ENCODE peak calls at places on chromosomes 12 and 14, in six cellular contexts. One of them, this sample, is unnamed.

GRCh38 chr12:84572186-84572585 is 340.4 kb downstream of the SLC6A15 start:
- DNase-seq in GM12878: no peak
- DNase-seq in K562: no peak
- DNase-seq in GM12891: no peak
- DNase-seq in HepG2: no peak
- DNase-seq in H1: no peak
- DNase-seq in this sample: no peak

GRCh38 chr12:120902846-120903381 is 1.2 kb downstream of the SPPL3 start:
- DNase-seq in GM12878: no peak
- DNase-seq in K562: no peak
- DNase-seq in GM12891: no peak
- DNase-seq in HepG2: no peak
- DNase-seq in H1: no peak
- DNase-seq in this sample: no peak

GRCh38 chr12:89918172-89918880 is 209.7 kb upstream of the ATP2B1 start:
- DNase-seq in GM12878: no peak
- DNase-seq in K562: no peak
- DNase-seq in GM12891: no peak
- DNase-seq in HepG2: no peak
- DNase-seq in H1: no peak
- DNase-seq in this sample: no peak

GRCh38 chr12:28202374-28203130 is 12.3 kb downstream of the CCDC91 start:
- DNase-seq in GM12878: no peak
- DNase-seq in K562: no peak
- DNase-seq in GM12891: no peak
- DNase-seq in HepG2: peak
- DNase-seq in H1: no peak
- DNase-seq in this sample: no peak

GRCh38 chr14:103091883-103092222 is 2.7 kb upstream of the EXOC3L4 start:
- DNase-seq in GM12878: no peak
- DNase-seq in K562: no peak
- DNase-seq in GM12891: no peak
- DNase-seq in HepG2: no peak
- DNase-seq in H1: no peak
- DNase-seq in this sample: no peak

GRCh38 chr12:79566452-79566851 is 124.3 kb downstream of the PAWR start:
- DNase-seq in GM12878: no peak
- DNase-seq in K562: no peak
- DNase-seq in GM12891: no peak
- DNase-seq in HepG2: peak
- DNase-seq in H1: no peak
- DNase-seq in this sample: no peak

GRCh38 chr12:90833228-90833627 is 121.7 kb downstream of the CCER1 start:
- DNase-seq in GM12878: no peak
- DNase-seq in K562: no peak
- DNase-seq in GM12891: no peak
- DNase-seq in HepG2: no peak
- DNase-seq in H1: no peak
- DNase-seq in this sample: no peak

GRCh38 chr12:112175361-112176155 is 50.2 kb downstream of the TRAFD1 start:
- DNase-seq in GM12878: no peak
- DNase-seq in K562: no peak
- DNase-seq in GM12891: no peak
- DNase-seq in HepG2: no peak
- DNase-seq in H1: no peak
- DNase-seq in this sample: no peak

GRCh38 chr12:111314949-111315539 is 53.9 kb downstream of the PHETA1 start:
- DNase-seq in GM12878: no peak
- DNase-seq in K562: no peak
- DNase-seq in GM12891: no peak
- DNase-seq in HepG2: no peak
- DNase-seq in H1: no peak
- DNase-seq in this sample: no peak

GRCh38 chr12:122944588-122944987 is 21.7 kb downstream of the ABCB9 start:
- DNase-seq in GM12878: no peak
- DNase-seq in K562: no peak
- DNase-seq in GM12891: no peak
- DNase-seq in HepG2: peak
- DNase-seq in H1: no peak
- DNase-seq in this sample: no peak

GRCh38 chr14:102345232-102345631 is 17.5 kb downstream of the CINP start:
- DNase-seq in GM12878: no peak
- DNase-seq in K562: no peak
- DNase-seq in GM12891: no peak
- DNase-seq in HepG2: no peak
- DNase-seq in H1: no peak
- DNase-seq in this sample: no peak

GRCh38 chr12:89073027-89073398 is 279.3 kb downstream of the DUSP6 start:
- DNase-seq in GM12878: no peak
- DNase-seq in K562: no peak
- DNase-seq in GM12891: no peak
- DNase-seq in HepG2: no peak
- DNase-seq in H1: no peak
- DNase-seq in this sample: no peak

GRCh38 chr14:60249321-60250251 is 565 bp downstream of the PPM1A start:
- DNase-seq in GM12878: no peak
- DNase-seq in K562: peak
- DNase-seq in GM12891: peak
- DNase-seq in HepG2: peak
- DNase-seq in H1: peak
- DNase-seq in this sample: peak

GRCh38 chr14:52551696-52552062 is 626 bp downstream of the TXNDC16 start:
- DNase-seq in GM12878: no peak
- DNase-seq in K562: no peak
- DNase-seq in GM12891: no peak
- DNase-seq in HepG2: peak
- DNase-seq in H1: no peak
- DNase-seq in this sample: no peak

GRCh38 chr14:24315807-24316596 is 4.7 kb downstream of the LTB4R start:
- DNase-seq in GM12878: no peak
- DNase-seq in K562: peak
- DNase-seq in GM12891: no peak
- DNase-seq in HepG2: peak
- DNase-seq in H1: peak
- DNase-seq in this sample: no peak
- TF ChIP-seq POLR2A in GM12878: peak
- TF ChIP-seq POLR2A in K562: peak
- TF ChIP-seq POLR2A in GM12891: no peak
- TF ChIP-seq POLR2A in HepG2: no peak
- TF ChIP-seq POLR2A in H1: no peak
- TF ChIP-seq POLR2A in this sample: no peak

GRCh38 chr12:47509398-47509851 is 196.4 kb downstream of the RPAP3 start:
- DNase-seq in GM12878: no peak
- DNase-seq in K562: no peak
- DNase-seq in GM12891: no peak
- DNase-seq in HepG2: no peak
- DNase-seq in H1: no peak
- DNase-seq in this sample: no peak

GRCh38 chr12:47507221-47507620 is 198.6 kb downstream of the RPAP3 start:
- DNase-seq in GM12878: no peak
- DNase-seq in K562: no peak
- DNase-seq in GM12891: no peak
- DNase-seq in HepG2: no peak
- DNase-seq in H1: no peak
- DNase-seq in this sample: no peak

DNA sequence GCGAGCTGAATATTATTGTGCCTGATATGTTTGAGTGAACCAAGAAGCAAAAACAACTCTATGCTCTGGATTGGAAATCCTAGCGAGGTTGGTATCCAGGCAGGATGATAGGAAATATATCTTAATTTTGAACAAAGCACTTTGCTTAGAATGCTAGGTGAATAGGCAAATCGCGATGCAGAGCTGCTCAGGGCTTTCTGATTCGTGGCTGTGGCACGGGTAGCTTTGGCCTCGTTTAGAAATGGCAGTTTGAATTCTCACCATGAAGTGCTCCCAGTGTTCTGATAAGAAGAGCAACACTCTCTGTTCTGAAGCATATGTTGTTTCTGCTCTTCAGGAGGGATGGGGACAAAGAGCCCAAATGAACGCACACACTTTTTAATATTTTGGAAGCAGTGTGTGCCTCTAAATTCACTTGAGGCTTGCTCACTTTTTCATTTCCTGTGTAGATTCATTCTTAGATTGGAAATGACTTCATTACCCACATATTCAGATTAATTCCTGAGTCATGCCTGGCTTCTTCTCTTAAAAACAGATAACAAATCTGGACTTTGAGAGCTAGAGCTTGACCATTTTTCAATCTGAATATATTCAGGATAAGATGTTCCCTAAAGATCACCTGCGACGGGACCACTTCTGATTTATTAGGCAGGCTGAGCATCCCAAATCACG is 200.9 kb downstream of the RPAP3 start:
- DNase-seq in GM12878: no peak
- DNase-seq in K562: no peak
- DNase-seq in GM12891: no peak
- DNase-seq in HepG2: no peak
- DNase-seq in H1: no peak
- DNase-seq in this sample: no peak
- TF ChIP-seq TAF1 in GM12878: no peak
- TF ChIP-seq TAF1 in K562: no peak
- TF ChIP-seq TAF1 in GM12891: no peak
- TF ChIP-seq TAF1 in HepG2: no peak
- TF ChIP-seq TAF1 in H1: no peak
- TF ChIP-seq TAF1 in this sample: no peak

GRCh38 chr12:52036587-52037171 is 14.6 kb upstream of the NR4A1 start:
- DNase-seq in GM12878: no peak
- DNase-seq in K562: peak
- DNase-seq in GM12891: peak
- DNase-seq in HepG2: no peak
- DNase-seq in H1: peak
- DNase-seq in this sample: peak
- TF ChIP-seq POLR2AphosphoS5 in GM12878: no peak
- TF ChIP-seq POLR2AphosphoS5 in K562: no peak
- TF ChIP-seq POLR2AphosphoS5 in GM12891: no peak
- TF ChIP-seq POLR2AphosphoS5 in HepG2: no peak
- TF ChIP-seq POLR2AphosphoS5 in H1: peak
- TF ChIP-seq POLR2AphosphoS5 in this sample: no peak

DNA sequence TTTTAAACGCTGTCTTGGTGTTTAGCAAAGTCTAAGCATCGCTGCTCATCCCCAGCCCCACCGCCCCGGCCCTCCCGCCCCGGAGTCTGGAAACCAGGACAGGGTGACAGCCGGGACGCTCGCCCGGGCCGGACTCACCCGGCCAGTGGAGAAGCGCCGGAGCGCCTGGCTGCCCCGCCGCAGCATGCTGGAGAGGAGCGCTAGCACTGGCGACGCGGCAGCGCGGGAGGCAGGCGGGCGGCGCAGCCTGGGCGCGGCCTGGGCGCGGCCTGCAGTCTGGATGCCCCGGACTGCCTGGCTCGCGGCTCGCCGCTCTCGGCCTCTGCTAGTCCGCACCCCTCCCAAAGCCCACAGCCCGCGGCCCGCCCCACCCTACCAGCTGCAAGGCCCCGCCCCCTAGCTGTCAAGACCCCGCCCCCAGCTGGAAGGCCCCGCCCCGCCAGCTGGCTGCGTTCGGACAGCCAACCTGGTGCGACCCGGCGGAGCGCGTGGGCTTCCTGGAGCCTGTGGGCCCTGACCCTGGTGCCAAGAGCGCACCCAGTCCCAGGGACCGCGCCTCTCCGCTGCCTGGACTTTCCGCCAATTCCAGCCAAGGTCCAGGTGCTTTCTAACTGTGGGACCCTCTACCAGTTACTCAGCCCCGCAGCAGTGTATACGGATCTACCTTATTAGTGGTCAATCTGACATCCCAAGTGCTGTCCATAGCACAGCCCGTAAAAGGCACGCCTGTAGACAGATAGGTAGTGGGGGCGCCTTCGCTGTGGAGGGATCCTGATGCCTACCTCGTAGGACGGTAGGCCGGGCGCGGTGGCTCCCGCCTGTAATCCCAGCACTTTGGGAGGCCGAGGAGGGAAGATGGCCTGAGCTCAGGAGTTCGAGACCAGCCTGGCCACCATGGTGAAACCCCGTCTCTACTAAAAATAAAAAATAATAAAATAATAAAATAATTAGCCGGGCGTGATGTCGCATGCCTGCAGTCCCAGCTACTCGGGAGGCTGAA is at the start of gene ALDH1L2:
- DNase-seq in GM12878: no peak
- DNase-seq in K562: peak
- DNase-seq in GM12891: peak
- DNase-seq in HepG2: peak
- DNase-seq in H1: peak
- DNase-seq in this sample: peak
- TF ChIP-seq POLR2A in GM12878: peak
- TF ChIP-seq POLR2A in K562: peak
- TF ChIP-seq POLR2A in GM12891: no peak
- TF ChIP-seq POLR2A in HepG2: no peak
- TF ChIP-seq POLR2A in H1: peak
- TF ChIP-seq POLR2A in this sample: no peak

GRCh38 chr14:68523994-68524725 is 268.7 kb downstream of the ZFP36L1 start:
- DNase-seq in GM12878: no peak
- DNase-seq in K562: no peak
- DNase-seq in GM12891: no peak
- DNase-seq in HepG2: no peak
- DNase-seq in H1: peak
- DNase-seq in this sample: no peak
- TF ChIP-seq TAF1 in GM12878: no peak
- TF ChIP-seq TAF1 in K562: no peak
- TF ChIP-seq TAF1 in GM12891: no peak
- TF ChIP-seq TAF1 in HepG2: no peak
- TF ChIP-seq TAF1 in H1: no peak
- TF ChIP-seq TAF1 in this sample: no peak

GRCh38 chr12:104677441-104678089 is 220.8 kb downstream of the CHST11 start:
- DNase-seq in GM12878: no peak
- DNase-seq in K562: no peak
- DNase-seq in GM12891: no peak
- DNase-seq in HepG2: no peak
- DNase-seq in H1: no peak
- DNase-seq in this sample: no peak
- TF ChIP-seq POLR2AphosphoS5 in GM12878: no peak
- TF ChIP-seq POLR2AphosphoS5 in K562: no peak
- TF ChIP-seq POLR2AphosphoS5 in GM12891: no peak
- TF ChIP-seq POLR2AphosphoS5 in HepG2: no peak
- TF ChIP-seq POLR2AphosphoS5 in H1: no peak
- TF ChIP-seq POLR2AphosphoS5 in this sample: no peak

DNA sequence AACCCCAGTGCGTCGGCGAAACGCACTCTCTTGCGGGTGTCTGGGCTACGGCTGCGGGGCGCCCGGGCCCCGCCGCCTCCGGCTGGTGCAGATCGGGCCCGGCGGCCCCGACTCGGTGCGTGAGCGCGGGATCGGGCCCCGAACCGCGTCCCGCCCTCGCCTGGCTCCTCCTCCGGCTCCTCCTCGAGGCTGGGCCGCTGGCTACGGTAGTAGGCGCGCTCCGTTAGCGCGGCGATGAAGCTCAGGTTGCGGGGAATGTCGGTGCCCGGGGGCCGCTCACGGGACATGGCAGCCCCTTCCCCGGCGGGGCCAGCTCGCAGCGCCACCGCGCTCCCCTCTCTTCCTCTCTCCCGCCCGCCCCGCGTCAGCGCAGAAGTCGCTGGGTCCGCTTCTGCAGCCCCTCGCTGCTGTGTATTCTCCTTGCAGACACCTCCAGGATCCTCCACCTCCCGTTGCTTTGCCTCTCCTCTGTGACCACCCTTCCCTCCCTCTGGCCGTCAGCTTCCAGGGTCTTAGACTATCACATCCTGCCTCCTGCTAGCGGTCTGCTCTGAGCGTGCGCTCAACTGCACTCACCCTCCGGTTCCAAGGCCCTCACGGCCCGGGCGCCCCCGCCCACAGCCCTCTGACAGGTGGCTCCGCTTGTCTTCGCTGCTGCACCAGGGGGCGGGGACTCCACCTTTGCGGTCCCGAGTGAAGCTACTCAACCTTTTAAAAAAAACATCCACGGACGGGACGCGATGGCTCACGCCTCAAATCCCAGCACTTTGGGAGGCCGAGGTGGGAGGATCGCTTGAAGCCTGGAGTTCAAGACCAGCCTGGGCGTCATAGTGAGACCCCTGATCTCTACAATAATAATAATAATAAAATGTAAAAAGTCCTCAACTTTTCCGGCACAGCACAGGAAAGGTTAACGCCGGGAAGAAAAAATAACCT is at the start of gene PPP1R3E:
- DNase-seq in GM12878: no peak
- DNase-seq in K562: peak
- DNase-seq in GM12891: peak
- DNase-seq in HepG2: peak
- DNase-seq in H1: peak
- DNase-seq in this sample: peak
- TF ChIP-seq POLR2A in GM12878: peak
- TF ChIP-seq POLR2A in K562: peak
- TF ChIP-seq POLR2A in GM12891: peak
- TF ChIP-seq POLR2A in HepG2: no peak
- TF ChIP-seq POLR2A in H1: no peak
- TF ChIP-seq POLR2A in this sample: peak